ENCODE peak calls at places on chromosome 3, in nine cellular contexts. X is activated B cell treated with CpG ODN at 0.5 μM for 24 hours, F is astrocyte of the spinal cord, J is H9, B is HFF-Myc, O is esophagus squamous epithelium, H is osteoblast, C is body of pancreas, I is fibroblast of pulmonary artery. P is an unnamed sample.

GRCh38 chr3:15974647-15975046 is 176.9 kb upstream of the ANKRD28 start:
- DNase-seq in I (no peak), H (no peak), C (no peak), F (no peak), X (no peak), J (peak), O (no peak), B (no peak), P (no peak)

GRCh38 chr3:44339990-44340389 is 1.4 kb downstream of the TCAIM start:
- DNase-seq in O (no peak), F (no peak), C (no peak), H (peak), B (no peak), I (no peak), X (no peak), J (no peak), P (no peak)

GRCh38 chr3:170689218-170689874 is 103.5 kb upstream of the SLC7A14 start:
- DNase-seq in O (no peak), B (peak), X (no peak), H (peak), I (peak), C (no peak), J (peak), F (peak), P (no peak)

GRCh38 chr3:100630664-100631063 is 21.3 kb downstream of the ADGRG7 start:
- DNase-seq in I (no peak), F (no peak), J (no peak), H (no peak), O (no peak), X (no peak), C (no peak), B (no peak), P (no peak)

GRCh38 chr3:155553800-155554199 is 191.1 kb downstream of the PLCH1 start:
- DNase-seq in B (no peak), H (no peak), X (no peak), C (no peak), J (no peak), I (no peak), F (no peak), O (no peak), P (no peak)

GRCh38 chr3:56868706-56869105 is 67.0 kb upstream of the ARHGEF3 start:
- DNase-seq in X (no peak), I (no peak), B (no peak), C (no peak), O (no peak), F (no peak), H (no peak), J (no peak), P (no peak)

GRCh38 chr3:46360904-46361303 is 7.0 kb downstream of the CCR2 start:
- DNase-seq in H (no peak), C (no peak), O (no peak), F (no peak), B (no peak), I (no peak), X (no peak), J (no peak), P (no peak)

GRCh38 chr3:131914090-131914691 is 120.6 kb downstream of the CPNE4 start:
- DNase-seq in X (no peak), J (peak), F (no peak), I (no peak), O (no peak), C (no peak), B (no peak), H (no peak), P (no peak)

GRCh38 chr3:159130108-159130507 is 328.3 kb downstream of the MFSD1 start:
- DNase-seq in X (no peak), I (no peak), C (peak), F (no peak), H (no peak), B (no peak), J (peak), O (no peak), P (peak)

GRCh38 chr3:195559723-195560409 is 16.7 kb upstream of the PPP1R2 start:
- DNase-seq in B (no peak), I (no peak), X (no peak), F (no peak), H (no peak), J (no peak), C (peak), O (no peak), P (no peak)

GRCh38 chr3:187767266-187768032 is 22.2 kb upstream of the BCL6 start:
- DNase-seq in H (peak), J (no peak), F (peak), B (no peak), I (peak), C (no peak), X (no peak), O (no peak), P (no peak)

GRCh38 chr3:56131976-56132590 is 336.2 kb downstream of the ERC2 start:
- DNase-seq in C (peak), F (peak), O (no peak), H (peak), X (no peak), B (peak), I (peak), J (no peak), P (no peak)

GRCh38 chr3:38163117-38163870 is 2.0 kb upstream of the OXSR1 start:
- DNase-seq in C (no peak), F (no peak), X (no peak), I (no peak), H (no peak), O (no peak), B (no peak), J (peak), P (no peak)

GRCh38 chr3:188646592-188646991 is 492.6 kb downstream of the LPP start:
- DNase-seq in C (no peak), J (no peak), H (no peak), B (no peak), F (peak), I (peak), O (no peak), X (no peak), P (no peak)

GRCh38 chr3:40871411-40871810 is 327.9 kb upstream of the CTNNB1 start:
- DNase-seq in F (no peak), B (no peak), X (no peak), I (no peak), O (no peak), H (no peak), J (peak), C (no peak), P (no peak)

GRCh38 chr3:51798561-51798960 is 19.5 kb upstream of the IQCF6 start:
- DNase-seq in I (no peak), J (peak), X (no peak), O (no peak), H (no peak), B (no peak), C (no peak), F (no peak), P (peak)

GRCh38 chr3:42601898-42602581 is 1.6 kb downstream of the NKTR start:
- DNase-seq in O (no peak), X (no peak), F (no peak), I (no peak), J (no peak), H (no peak), B (no peak), C (no peak), P (no peak)

GRCh38 chr3:123349201-123349535 is 99.7 kb downstream of the ADCY5 start:
- DNase-seq in X (no peak), O (no peak), B (no peak), H (peak), C (no peak), I (no peak), J (no peak), F (no peak), P (no peak)

GRCh38 chr3:111519193-111519592 is 22.8 kb upstream of the CD96 start:
- DNase-seq in F (no peak), C (no peak), X (no peak), J (no peak), H (no peak), B (no peak), I (no peak), O (no peak), P (no peak)

GRCh38 chr3:155673411-155673810 is 71.5 kb downstream of the PLCH1 start:
- DNase-seq in X (no peak), H (peak), B (no peak), J (no peak), C (no peak), O (no peak), I (no peak), F (no peak), P (no peak)

GRCh38 chr3:52005571-52005986 is 9.9 kb upstream of the RPL29 start:
- DNase-seq in J (peak), H (peak), I (peak), F (peak), C (peak), X (no peak), O (no peak), B (peak), P (no peak)

GRCh38 chr3:46831841-46832240 is 31.4 kb downstream of the MYL3 start:
- DNase-seq in I (no peak), O (no peak), C (no peak), F (no peak), H (no peak), X (no peak), J (no peak), B (no peak), P (no peak)

GRCh38 chr3:141229132-141229531 is 2.5 kb upstream of the PXYLP1 start:
- DNase-seq in O (no peak), F (no peak), X (no peak), C (peak), B (no peak), H (no peak), I (no peak), J (no peak), P (no peak)

GRCh38 chr3:188270423-188270972 is 116.5 kb downstream of the LPP start:
- DNase-seq in B (peak), F (peak), H (peak), J (no peak), O (no peak), C (no peak), I (peak), X (no peak), P (no peak)

GRCh38 chr3:126737527-126737926 is 33.5 kb downstream of the CHCHD6 start:
- DNase-seq in B (no peak), O (no peak), J (no peak), H (no peak), X (no peak), F (no peak), C (no peak), I (no peak), P (no peak)

GRCh38 chr3:64039273-64039672 is 16.0 kb upstream of the PSMD6 start:
- DNase-seq in J (no peak), B (no peak), X (no peak), O (no peak), F (no peak), C (no peak), I (no peak), H (no peak), P (no peak)

GRCh38 chr3:33419948-33420347 is 20.3 kb downstream of the UBP1 start:
- DNase-seq in X (no peak), I (no peak), F (no peak), B (no peak), H (no peak), O (no peak), J (no peak), C (no peak), P (no peak)

GRCh38 chr3:77045686-77046085 is 5.8 kb downstream of the ROBO2 start:
- DNase-seq in B (no peak), X (no peak), O (no peak), F (no peak), H (no peak), I (no peak), C (no peak), J (no peak), P (no peak)

GRCh38 chr3:64505419-64505818 is 182.4 kb downstream of the ADAMTS9 start:
- DNase-seq in C (no peak), H (no peak), O (no peak), J (no peak), B (no peak), F (no peak), I (no peak), X (no peak), P (no peak)

GRCh38 chr3:7607669-7608068 is 746.8 kb downstream of the GRM7 start:
- DNase-seq in J (no peak), F (no peak), H (no peak), I (no peak), B (no peak), O (no peak), C (no peak), X (no peak), P (no peak)

GRCh38 chr3:25589783-25590258 is 74.9 kb downstream of the TOP2B start:
- DNase-seq in J (no peak), C (no peak), F (peak), I (no peak), O (no peak), B (no peak), X (no peak), H (no peak), P (no peak)

GRCh38 chr3:36653095-36653494 is 111.3 kb downstream of the DCLK3 start:
- DNase-seq in O (no peak), H (no peak), X (no peak), J (no peak), B (peak), F (peak), C (no peak), I (peak), P (no peak)

GRCh38 chr3:66989860-66990696 is 8.0 kb upstream of the KBTBD8 start:
- DNase-seq in B (no peak), C (peak), I (no peak), F (no peak), X (no peak), J (no peak), H (no peak), O (no peak), P (no peak)

GRCh38 chr3:112654979-112655378 is 14.0 kb upstream of the CCDC80 start:
- DNase-seq in I (no peak), O (no peak), C (no peak), J (no peak), B (no peak), X (no peak), F (peak), H (no peak), P (no peak)
- TF ChIP-seq CTCF in I (peak), O (peak), C (no peak), J (peak), B (no peak), X (no peak), F (no peak), H (no peak), P (peak)

GRCh38 chr3:84958495-84959469 is at the start of gene CADM2:
- DNase-seq in X (peak), I (peak), O (peak), J (peak), H (peak), B (peak), C (peak), F (peak), P (peak)
- TF ChIP-seq CTCF in X (no peak), I (no peak), O (peak), J (peak), H (no peak), B (peak), C (no peak), F (peak), P (peak)

DNA sequence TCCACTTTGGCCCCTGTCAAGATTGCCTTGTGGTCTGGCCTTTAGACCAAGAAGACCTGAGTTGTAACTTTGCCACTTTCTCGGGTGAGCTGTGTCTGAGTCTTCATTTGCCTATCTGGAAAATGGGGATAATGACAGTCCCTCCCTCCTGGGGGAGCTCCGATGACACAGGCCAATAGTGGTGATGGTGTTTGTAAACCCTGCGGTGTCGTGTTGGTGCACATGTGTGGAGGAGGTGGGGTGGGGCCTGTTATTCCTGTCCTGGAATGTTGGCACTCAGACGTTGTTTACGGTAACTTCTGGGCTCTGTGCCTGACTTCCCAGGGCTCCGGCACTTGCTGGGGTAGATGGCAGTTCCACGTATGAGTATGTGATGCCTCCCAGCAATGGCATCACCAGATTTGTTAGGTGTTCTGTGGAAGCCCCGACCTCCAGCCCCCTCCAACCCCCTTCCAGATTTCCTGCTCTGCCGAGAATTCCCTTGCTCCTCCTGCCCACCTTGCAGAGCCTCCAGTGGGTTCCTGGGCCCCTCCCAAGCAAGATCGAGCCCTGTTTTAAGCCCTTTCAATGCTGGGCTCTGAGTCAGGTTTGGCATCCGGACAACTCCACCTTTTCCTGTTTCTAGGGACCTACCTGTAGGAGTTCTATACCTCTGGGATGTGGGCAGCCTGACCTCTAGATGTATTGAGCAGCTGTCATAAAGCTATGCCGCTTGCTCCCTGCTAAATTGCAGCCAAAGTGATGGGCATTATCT is 31.4 kb downstream of the HRH1 start:
- DNase-seq in J (no peak), F (peak), X (no peak), I (peak), H (peak), O (no peak), B (peak), C (peak), P (no peak)
- TF ChIP-seq CTCF in J (no peak), F (no peak), X (no peak), I (no peak), H (no peak), O (no peak), B (peak), C (no peak), P (no peak)

GRCh38 chr3:177601120-177601519 is 403.8 kb upstream of the TBL1XR1 start:
- DNase-seq in O (no peak), C (no peak), H (no peak), I (no peak), X (no peak), B (no peak), J (no peak), F (no peak), P (no peak)

GRCh38 chr3:177602601-177603136 is 405.4 kb upstream of the TBL1XR1 start:
- DNase-seq in X (no peak), C (peak), H (no peak), I (no peak), O (no peak), J (no peak), B (no peak), F (no peak), P (no peak)

GRCh38 chr3:177606891-177607290 is 409.6 kb upstream of the TBL1XR1 start:
- DNase-seq in I (no peak), X (no peak), C (peak), B (no peak), O (no peak), H (no peak), F (no peak), J (no peak), P (no peak)

GRCh38 chr3:177603137-177603603 is 405.9 kb upstream of the TBL1XR1 start:
- DNase-seq in F (peak), C (no peak), X (no peak), J (no peak), B (no peak), H (no peak), I (no peak), O (no peak), P (no peak)

DNA sequence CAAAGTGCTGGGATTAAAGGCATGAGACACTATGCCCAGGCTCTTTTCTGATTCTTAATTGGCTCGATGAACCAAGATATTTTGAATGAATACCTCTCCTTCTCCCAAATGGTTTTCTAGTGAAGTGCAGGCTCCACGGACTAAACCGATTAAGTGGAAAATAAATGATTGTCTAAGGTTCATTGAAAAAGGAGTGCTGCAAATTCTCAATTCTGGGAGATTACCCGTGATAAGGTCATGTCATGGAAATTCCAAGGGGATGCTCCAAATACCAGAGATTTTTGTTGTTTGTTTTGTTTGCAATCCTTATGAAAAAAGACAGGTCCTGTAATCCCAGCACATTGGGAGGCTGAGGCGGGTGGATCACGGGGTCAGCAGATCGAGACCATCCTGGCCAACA is 406.9 kb upstream of the TBL1XR1 start:
- DNase-seq in C (no peak), J (no peak), I (no peak), H (no peak), O (no peak), B (no peak), X (no peak), F (no peak), P (no peak)
- TF ChIP-seq CTCF in C (no peak), J (no peak), I (no peak), H (no peak), O (no peak), B (no peak), X (no peak), F (no peak), P (no peak)

P was measured in neural crest cell.